ENCODE peak calls at places on chromosomes 12 and 14, in five cellular contexts. V, L, Z, P and F are unnamed samples.

GRCh38 chr12:12628013-12628412 is 16.3 kb downstream of the CREBL2 start:
- DNase-seq in V (no peak), L (no peak), Z (no peak), P (no peak), F (no peak)

GRCh38 chr14:60839657-60840056 is 105.1 kb downstream of the MNAT1 start:
- DNase-seq in V (no peak), L (no peak), Z (no peak), P (no peak), F (no peak)

GRCh38 chr14:100617715-100618693 is 30.8 kb upstream of the BEGAIN start:
- DNase-seq in V (no peak), L (no peak), Z (no peak), P (no peak), F (peak)

GRCh38 chr14:39185256-39186049 is 10.4 kb downstream of the PNN start:
- DNase-seq in V (no peak), L (no peak), Z (no peak), P (no peak), F (no peak)

GRCh38 chr14:99320621-99321235 is 48.7 kb upstream of the BCL11B start:
- DNase-seq in V (no peak), L (no peak), Z (no peak), P (no peak), F (no peak)

GRCh38 chr14:82621881-82622450 is 1088.3 kb upstream of the SEL1L start:
- DNase-seq in V (no peak), L (no peak), Z (no peak), P (no peak), F (peak)

GRCh38 chr12:52147367-52147972 is 44.3 kb downstream of the KRT80 start:
- DNase-seq in V (peak), L (peak), Z (no peak), P (peak), F (peak)

GRCh38 chr14:64688801-64689200 is 15.4 kb upstream of the PLEKHG3 start:
- DNase-seq in V (no peak), L (no peak), Z (no peak), P (no peak), F (no peak)

GRCh38 chr14:59155886-59156285 is 32.6 kb upstream of the DAAM1 start:
- DNase-seq in V (no peak), L (no peak), Z (no peak), P (no peak), F (no peak)

GRCh38 chr12:127903146-127903545 is 363.8 kb upstream of the TMEM132C start:
- DNase-seq in V (no peak), L (no peak), Z (no peak), P (no peak), F (no peak)

GRCh38 chr14:21039059-21039422 is 3.1 kb upstream of the RNASE7 start:
- DNase-seq in V (no peak), L (peak), Z (no peak), P (peak), F (no peak)

GRCh38 chr14:90418053-90418452 is 21.2 kb downstream of the CALM1 start:
- DNase-seq in V (no peak), L (no peak), Z (no peak), P (no peak), F (no peak)

GRCh38 chr14:54026671-54027070 is 70.0 kb upstream of the BMP4 start:
- DNase-seq in V (peak), L (no peak), Z (no peak), P (no peak), F (no peak)

GRCh38 chr14:86788229-86788628 is 1204.8 kb downstream of the GALC start:
- DNase-seq in V (no peak), L (no peak), Z (no peak), P (no peak), F (no peak)

GRCh38 chr14:65496178-65496993 is 83.9 kb downstream of the FUT8 start:
- DNase-seq in V (peak), L (no peak), Z (no peak), P (no peak), F (no peak)

GRCh38 chr12:80195737-80196136 is 96.4 kb downstream of the OTOGL start:
- DNase-seq in V (no peak), L (no peak), Z (no peak), P (no peak), F (no peak)

GRCh38 chr12:31120392-31121008 is 46.8 kb downstream of the DDX11 start:
- DNase-seq in V (no peak), L (no peak), Z (no peak), P (no peak), F (no peak)

GRCh38 chr12:70822431-70822830 is 98.1 kb downstream of the PTPRR start:
- DNase-seq in V (no peak), L (peak), Z (no peak), P (no peak), F (no peak)

GRCh38 chr12:70824511-70824910 is 96.0 kb downstream of the PTPRR start:
- DNase-seq in V (no peak), L (no peak), Z (no peak), P (no peak), F (no peak)

GRCh38 chr12:70828391-70828790 is 92.1 kb downstream of the PTPRR start:
- DNase-seq in V (no peak), L (no peak), Z (no peak), P (no peak), F (no peak)

GRCh38 chr12:70826156-70826555 is 94.4 kb downstream of the PTPRR start:
- DNase-seq in V (no peak), L (no peak), Z (no peak), P (no peak), F (no peak)

DNA sequence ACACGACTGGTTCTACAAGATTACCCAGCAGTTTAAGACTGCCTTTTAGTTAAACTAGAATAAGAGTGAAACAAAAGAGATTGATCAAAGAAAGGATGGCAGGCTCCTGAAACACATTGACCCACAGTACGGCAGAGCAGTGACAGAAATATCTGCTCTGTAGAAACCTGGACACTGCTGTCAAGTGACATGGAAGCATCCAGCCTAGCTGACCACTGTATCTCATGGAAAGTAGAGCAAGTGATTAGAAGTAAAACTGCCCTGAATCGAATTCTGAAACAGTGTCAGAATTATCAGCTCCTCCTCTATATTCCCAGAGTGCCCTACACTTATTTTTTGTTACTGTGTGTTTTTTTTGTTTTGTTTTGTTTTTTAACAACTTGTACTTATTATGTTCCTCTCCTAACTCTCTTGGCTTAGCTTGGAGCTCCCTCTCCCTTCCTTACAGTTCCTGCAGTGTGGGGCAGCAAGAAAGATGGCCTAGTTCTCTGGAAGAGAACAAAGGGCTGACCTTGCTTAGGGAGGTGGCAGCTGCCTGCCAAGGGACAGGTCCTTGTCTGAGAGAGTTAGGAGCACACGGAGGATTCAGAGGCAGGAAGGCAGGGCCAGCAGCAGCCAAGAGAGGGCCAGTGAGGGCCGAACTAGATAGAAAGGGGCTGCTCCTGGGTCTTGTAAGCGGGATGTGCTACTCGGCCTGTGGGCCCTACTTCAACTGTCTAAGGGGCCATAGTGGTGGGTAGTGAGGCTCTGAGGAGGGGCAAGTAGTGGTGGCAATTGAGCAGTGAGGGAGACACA is 97.2 kb downstream of the PTPRR start:
- DNase-seq in V (no peak), L (no peak), Z (no peak), P (no peak), F (no peak)
- TF ChIP-seq CTCF in V (no peak), L (no peak), Z (no peak), P (no peak), F (no peak)

GRCh38 chr12:69553626-69554248 is 31.5 kb upstream of the CCT2 start:
- DNase-seq in V (no peak), L (peak), Z (no peak), P (peak), F (peak)
- TF ChIP-seq MYC in V (no peak), L (no peak), Z (no peak), P (no peak), F (no peak)

DNA sequence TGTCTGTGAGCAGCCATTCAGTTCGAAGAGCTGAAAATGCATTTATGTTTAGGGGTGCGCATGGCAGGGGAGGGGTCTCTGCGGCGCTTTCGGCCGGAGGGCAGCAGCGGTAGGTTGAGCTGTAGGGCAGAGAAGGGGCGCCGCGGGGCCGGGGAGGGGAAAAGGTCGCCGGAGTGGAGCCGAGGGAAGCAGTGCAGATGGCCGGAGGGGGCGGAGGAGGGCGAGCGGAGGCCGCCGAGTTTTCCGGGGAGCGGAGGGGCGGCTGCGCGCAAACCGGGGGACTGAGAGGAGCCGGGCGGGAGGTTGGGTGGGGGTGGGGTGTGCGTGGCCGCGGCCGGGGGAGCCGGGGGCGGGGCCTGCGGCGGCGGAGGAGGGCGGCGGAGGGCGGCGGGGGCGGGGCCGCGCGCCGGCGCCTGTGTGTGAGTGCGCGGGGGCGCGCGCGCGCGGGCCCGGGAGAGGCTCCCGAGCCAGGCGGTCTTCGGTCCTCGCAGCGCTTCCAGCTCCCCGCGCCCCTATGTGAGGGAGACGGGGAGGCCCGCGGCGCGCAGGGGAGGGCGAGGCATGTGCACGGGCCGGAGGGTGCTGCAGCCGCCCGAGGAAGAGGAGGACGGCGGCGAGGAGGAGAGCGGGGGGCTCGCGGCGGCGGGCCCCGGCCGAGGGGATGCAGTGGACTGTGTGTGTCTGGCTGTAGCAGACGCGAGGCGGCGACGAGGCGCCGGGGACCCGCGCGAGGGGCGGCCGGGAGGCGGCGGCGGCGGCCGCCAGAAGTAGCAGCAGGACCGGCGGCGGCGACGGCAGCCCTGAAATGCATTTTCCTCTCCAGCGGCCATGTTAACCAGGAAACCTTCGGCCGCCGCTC is at the start of gene DYRK2:
- DNase-seq in V (peak), L (peak), Z (no peak), P (peak), F (peak)
- TF ChIP-seq CTCF in V (no peak), L (no peak), Z (peak), P (peak), F (no peak)

GRCh38 chr12:87931764-87932163 is 97.4 kb downstream of the C12orf50 start:
- DNase-seq in V (peak), L (no peak), Z (no peak), P (no peak), F (no peak)
- TF ChIP-seq MYC in V (no peak), L (no peak), Z (no peak), P (no peak), F (no peak)

GRCh38 chr12:47397664-47398281 is 308.1 kb downstream of the RPAP3 start:
- DNase-seq in V (peak), L (peak), Z (no peak), P (peak), F (peak)
- TF ChIP-seq CTCF in V (peak), L (peak), Z (peak), P (peak), F (peak)

GRCh38 chr14:93430889-93431670 is at the start of gene UNC79:
- DNase-seq in V (no peak), L (no peak), Z (no peak), P (no peak), F (peak)
- TF ChIP-seq MYC in V (no peak), L (no peak), Z (no peak), P (no peak), F (no peak)

GRCh38 chr12:49825360-49825970 is 2.7 kb downstream of the NCKAP5L start:
- DNase-seq in V (no peak), L (no peak), Z (no peak), P (no peak), F (peak)

GRCh38 chr12:49827351-49828099 is 688 bp downstream of the NCKAP5L start:
- DNase-seq in V (peak), L (peak), Z (no peak), P (peak), F (peak)

GRCh38 chr12:49824886-49825285 is 3.3 kb downstream of the NCKAP5L start:
- DNase-seq in V (no peak), L (peak), Z (no peak), P (no peak), F (peak)

GRCh38 chr12:49824416-49824815 is 3.8 kb downstream of the NCKAP5L start:
- DNase-seq in V (no peak), L (no peak), Z (no peak), P (no peak), F (no peak)

DNA sequence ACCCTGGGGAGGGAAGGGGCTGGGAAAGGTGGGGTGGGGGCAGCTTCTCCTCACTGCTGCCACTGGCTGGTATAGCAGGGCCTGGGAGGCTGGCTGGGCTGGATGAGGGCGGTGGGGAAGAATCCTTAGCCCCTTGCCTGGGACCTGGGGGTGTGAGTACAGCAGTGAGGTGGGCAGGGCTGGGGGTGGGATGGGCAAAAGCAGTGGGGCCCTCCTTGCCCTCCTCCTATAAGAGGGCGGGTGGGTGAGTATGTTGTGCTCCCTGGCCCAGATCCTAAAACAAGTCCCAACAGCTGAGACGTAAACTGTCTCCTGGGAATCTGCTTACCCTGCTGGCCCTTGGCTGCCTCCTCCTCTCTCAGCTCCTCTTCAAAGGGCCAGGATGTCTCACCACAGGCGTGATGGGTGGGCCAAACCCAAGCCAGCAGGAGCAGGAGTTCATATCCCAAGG is 2.2 kb downstream of the NCKAP5L start:
- DNase-seq in V (no peak), L (no peak), Z (no peak), P (no peak), F (no peak)
- TF ChIP-seq CTCF in V (no peak), L (no peak), Z (no peak), P (no peak), F (no peak)

GRCh38 chr14:44897844-44898151 is 63.9 kb downstream of the KLHL28 start:
- DNase-seq in V (no peak), L (peak), Z (no peak), P (no peak), F (no peak)

GRCh38 chr14:44897041-44897843 is 64.5 kb downstream of the KLHL28 start:
- DNase-seq in V (peak), L (peak), Z (peak), P (peak), F (peak)

GRCh38 chr14:44898547-44898946 is 63.2 kb downstream of the KLHL28 start:
- DNase-seq in V (no peak), L (no peak), Z (no peak), P (no peak), F (peak)

GRCh38 chr14:44896275-44897040 is 65.3 kb downstream of the KLHL28 start:
- DNase-seq in V (no peak), L (no peak), Z (no peak), P (peak), F (peak)

DNA sequence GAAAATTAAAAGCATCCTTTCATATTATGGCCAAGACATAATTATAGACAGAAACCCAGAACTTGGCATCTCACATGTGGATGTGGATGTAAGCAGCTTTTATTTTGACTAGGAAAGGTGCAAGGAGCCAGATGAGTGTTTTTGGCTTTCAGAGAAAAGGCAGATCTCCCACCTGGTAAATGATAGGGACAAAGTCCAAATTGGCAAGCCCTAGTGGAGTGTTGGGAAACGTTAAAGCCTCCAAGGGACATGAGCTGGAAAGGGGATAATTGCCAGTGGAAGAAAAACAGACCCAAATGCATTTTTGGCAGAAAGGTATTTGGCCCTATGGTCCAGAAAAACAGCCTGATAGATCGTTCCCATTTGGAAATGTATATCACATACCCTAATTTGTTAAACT is 60.1 kb downstream of the KLHL28 start:
- DNase-seq in V (no peak), L (no peak), Z (no peak), P (peak), F (no peak)
- TF ChIP-seq MYC in V (no peak), L (no peak), Z (no peak), P (no peak), F (no peak)

GRCh38 chr12:6613776-6614512 is 6.8 kb upstream of the CHD4 start:
- DNase-seq in V (peak), L (peak), Z (no peak), P (peak), F (peak)
- TF ChIP-seq CTCF in V (peak), L (no peak), Z (peak), P (peak), F (peak)